ENCODE peak calls at places on chromosomes 7 and 10, in ten cellular contexts. One of them, this sample, is unnamed.

GRCh38 chr10:89373916-89374711 is 3.7 kb upstream of the IFIT1B start:
- DNase-seq in astrocyte of the spinal cord: peak
- DNase-seq in heart right ventricle: peak
- DNase-seq in activated T-cell treated with anti-CD3 and anti-CD28 coated beads for 1 hour: no peak
- DNase-seq in fibroblast of lung: peak
- DNase-seq in substantia nigra: peak
- DNase-seq in activated CD4-positive, alpha-beta T cell treated with anti-CD3 and anti-CD28 coated beads, Interleukin-2, amount 10 ng/mL, durations not matched to agents 7 days and 5 days: no peak
- DNase-seq in dermis blood vessel endothelial cell: peak
- DNase-seq in neuronal stem cell: no peak
- DNase-seq in HuH-7: peak
- DNase-seq in this sample: peak

GRCh38 chr7:41134242-41134872 is 568.5 kb downstream of the INHBA start:
- DNase-seq in astrocyte of the spinal cord: peak
- DNase-seq in neuronal stem cell: no peak
- DNase-seq in activated T-cell treated with anti-CD3 and anti-CD28 coated beads for 1 hour: no peak
- DNase-seq in fibroblast of lung: peak
- DNase-seq in activated CD4-positive, alpha-beta T cell treated with anti-CD3 and anti-CD28 coated beads, Interleukin-2, amount 10 ng/mL, durations not matched to agents 7 days and 5 days: no peak
- DNase-seq in HuH-7: no peak
- DNase-seq in substantia nigra: no peak
- DNase-seq in dermis blood vessel endothelial cell: no peak
- DNase-seq in heart right ventricle: no peak
- DNase-seq in this sample: no peak

GRCh38 chr7:134954197-134955082 is 31.9 kb upstream of the AGBL3 start:
- DNase-seq in neuronal stem cell: no peak
- DNase-seq in astrocyte of the spinal cord: peak
- DNase-seq in substantia nigra: no peak
- DNase-seq in dermis blood vessel endothelial cell: peak
- DNase-seq in HuH-7: peak
- DNase-seq in activated CD4-positive, alpha-beta T cell treated with anti-CD3 and anti-CD28 coated beads, Interleukin-2, amount 10 ng/mL, durations not matched to agents 7 days and 5 days: peak
- DNase-seq in heart right ventricle: no peak
- DNase-seq in fibroblast of lung: peak
- DNase-seq in activated T-cell treated with anti-CD3 and anti-CD28 coated beads for 1 hour: no peak
- DNase-seq in this sample: peak

GRCh38 chr7:102469351-102469971 is 4.7 kb downstream of the LRWD1 start:
- DNase-seq in neuronal stem cell: no peak
- DNase-seq in activated T-cell treated with anti-CD3 and anti-CD28 coated beads for 1 hour: no peak
- DNase-seq in dermis blood vessel endothelial cell: no peak
- DNase-seq in substantia nigra: peak
- DNase-seq in activated CD4-positive, alpha-beta T cell treated with anti-CD3 and anti-CD28 coated beads, Interleukin-2, amount 10 ng/mL, durations not matched to agents 7 days and 5 days: no peak
- DNase-seq in HuH-7: no peak
- DNase-seq in astrocyte of the spinal cord: no peak
- DNase-seq in heart right ventricle: no peak
- DNase-seq in fibroblast of lung: no peak
- DNase-seq in this sample: no peak

GRCh38 chr10:90916392-90917110 is 4.3 kb downstream of the ANKRD1 start:
- DNase-seq in astrocyte of the spinal cord: no peak
- DNase-seq in substantia nigra: no peak
- DNase-seq in activated CD4-positive, alpha-beta T cell treated with anti-CD3 and anti-CD28 coated beads, Interleukin-2, amount 10 ng/mL, durations not matched to agents 7 days and 5 days: no peak
- DNase-seq in dermis blood vessel endothelial cell: peak
- DNase-seq in HuH-7: no peak
- DNase-seq in fibroblast of lung: no peak
- DNase-seq in heart right ventricle: no peak
- DNase-seq in neuronal stem cell: no peak
- DNase-seq in activated T-cell treated with anti-CD3 and anti-CD28 coated beads for 1 hour: no peak
- DNase-seq in this sample: no peak

GRCh38 chr10:69819713-69820506 is 18.2 kb downstream of the COL13A1 start:
- DNase-seq in heart right ventricle: no peak
- DNase-seq in fibroblast of lung: peak
- DNase-seq in activated T-cell treated with anti-CD3 and anti-CD28 coated beads for 1 hour: no peak
- DNase-seq in dermis blood vessel endothelial cell: peak
- DNase-seq in substantia nigra: no peak
- DNase-seq in activated CD4-positive, alpha-beta T cell treated with anti-CD3 and anti-CD28 coated beads, Interleukin-2, amount 10 ng/mL, durations not matched to agents 7 days and 5 days: no peak
- DNase-seq in neuronal stem cell: no peak
- DNase-seq in astrocyte of the spinal cord: no peak
- DNase-seq in HuH-7: no peak
- DNase-seq in this sample: no peak

GRCh38 chr10:44913312-44914079 is 2.4 kb downstream of the TMEM72 start:
- DNase-seq in activated T-cell treated with anti-CD3 and anti-CD28 coated beads for 1 hour: peak
- DNase-seq in neuronal stem cell: no peak
- DNase-seq in fibroblast of lung: no peak
- DNase-seq in activated CD4-positive, alpha-beta T cell treated with anti-CD3 and anti-CD28 coated beads, Interleukin-2, amount 10 ng/mL, durations not matched to agents 7 days and 5 days: peak
- DNase-seq in HuH-7: no peak
- DNase-seq in substantia nigra: no peak
- DNase-seq in dermis blood vessel endothelial cell: no peak
- DNase-seq in heart right ventricle: no peak
- DNase-seq in astrocyte of the spinal cord: no peak
- DNase-seq in this sample: no peak

GRCh38 chr10:44935961-44936285 is 23.7 kb upstream of the RASSF4 start:
- DNase-seq in substantia nigra: no peak
- DNase-seq in heart right ventricle: no peak
- DNase-seq in neuronal stem cell: no peak
- DNase-seq in HuH-7: no peak
- DNase-seq in activated CD4-positive, alpha-beta T cell treated with anti-CD3 and anti-CD28 coated beads, Interleukin-2, amount 10 ng/mL, durations not matched to agents 7 days and 5 days: no peak
- DNase-seq in activated T-cell treated with anti-CD3 and anti-CD28 coated beads for 1 hour: no peak
- DNase-seq in astrocyte of the spinal cord: no peak
- DNase-seq in dermis blood vessel endothelial cell: no peak
- DNase-seq in fibroblast of lung: no peak
- DNase-seq in this sample: no peak

GRCh38 chr10:77084431-77085144 is 553.0 kb downstream of the KCNMA1 start:
- DNase-seq in activated CD4-positive, alpha-beta T cell treated with anti-CD3 and anti-CD28 coated beads, Interleukin-2, amount 10 ng/mL, durations not matched to agents 7 days and 5 days: no peak
- DNase-seq in dermis blood vessel endothelial cell: no peak
- DNase-seq in neuronal stem cell: no peak
- DNase-seq in activated T-cell treated with anti-CD3 and anti-CD28 coated beads for 1 hour: no peak
- DNase-seq in astrocyte of the spinal cord: no peak
- DNase-seq in fibroblast of lung: peak
- DNase-seq in substantia nigra: no peak
- DNase-seq in heart right ventricle: peak
- DNase-seq in HuH-7: no peak
- DNase-seq in this sample: no peak

GRCh38 chr7:23966941-23967340 is 256.9 kb downstream of the STK31 start:
- DNase-seq in HuH-7: no peak
- DNase-seq in substantia nigra: no peak
- DNase-seq in activated T-cell treated with anti-CD3 and anti-CD28 coated beads for 1 hour: no peak
- DNase-seq in astrocyte of the spinal cord: no peak
- DNase-seq in neuronal stem cell: no peak
- DNase-seq in fibroblast of lung: no peak
- DNase-seq in dermis blood vessel endothelial cell: no peak
- DNase-seq in heart right ventricle: no peak
- DNase-seq in activated CD4-positive, alpha-beta T cell treated with anti-CD3 and anti-CD28 coated beads, Interleukin-2, amount 10 ng/mL, durations not matched to agents 7 days and 5 days: no peak
- DNase-seq in this sample: no peak

GRCh38 chr7:19026888-19027287 is 90.5 kb downstream of the TWIST1 start:
- DNase-seq in fibroblast of lung: peak
- DNase-seq in dermis blood vessel endothelial cell: no peak
- DNase-seq in astrocyte of the spinal cord: peak
- DNase-seq in HuH-7: no peak
- DNase-seq in substantia nigra: no peak
- DNase-seq in activated T-cell treated with anti-CD3 and anti-CD28 coated beads for 1 hour: no peak
- DNase-seq in neuronal stem cell: no peak
- DNase-seq in activated CD4-positive, alpha-beta T cell treated with anti-CD3 and anti-CD28 coated beads, Interleukin-2, amount 10 ng/mL, durations not matched to agents 7 days and 5 days: no peak
- DNase-seq in heart right ventricle: no peak
- DNase-seq in this sample: no peak

GRCh38 chr7:151838861-151839381 is 38.0 kb downstream of the PRKAG2 start:
- DNase-seq in activated CD4-positive, alpha-beta T cell treated with anti-CD3 and anti-CD28 coated beads, Interleukin-2, amount 10 ng/mL, durations not matched to agents 7 days and 5 days: peak
- DNase-seq in heart right ventricle: peak
- DNase-seq in activated T-cell treated with anti-CD3 and anti-CD28 coated beads for 1 hour: no peak
- DNase-seq in neuronal stem cell: no peak
- DNase-seq in astrocyte of the spinal cord: no peak
- DNase-seq in substantia nigra: no peak
- DNase-seq in dermis blood vessel endothelial cell: no peak
- DNase-seq in HuH-7: no peak
- DNase-seq in fibroblast of lung: no peak
- DNase-seq in this sample: no peak

GRCh38 chr7:4270941-4271715 is 411.0 kb upstream of the FOXK1 start:
- DNase-seq in activated T-cell treated with anti-CD3 and anti-CD28 coated beads for 1 hour: no peak
- DNase-seq in activated CD4-positive, alpha-beta T cell treated with anti-CD3 and anti-CD28 coated beads, Interleukin-2, amount 10 ng/mL, durations not matched to agents 7 days and 5 days: no peak
- DNase-seq in fibroblast of lung: no peak
- DNase-seq in neuronal stem cell: no peak
- DNase-seq in astrocyte of the spinal cord: no peak
- DNase-seq in dermis blood vessel endothelial cell: no peak
- DNase-seq in heart right ventricle: no peak
- DNase-seq in HuH-7: no peak
- DNase-seq in substantia nigra: no peak
- DNase-seq in this sample: no peak

GRCh38 chr10:71752391-71753090 is 20.8 kb downstream of the VSIR start:
- DNase-seq in dermis blood vessel endothelial cell: no peak
- DNase-seq in activated T-cell treated with anti-CD3 and anti-CD28 coated beads for 1 hour: no peak
- DNase-seq in HuH-7: no peak
- DNase-seq in fibroblast of lung: no peak
- DNase-seq in activated CD4-positive, alpha-beta T cell treated with anti-CD3 and anti-CD28 coated beads, Interleukin-2, amount 10 ng/mL, durations not matched to agents 7 days and 5 days: no peak
- DNase-seq in substantia nigra: no peak
- DNase-seq in neuronal stem cell: no peak
- DNase-seq in heart right ventricle: no peak
- DNase-seq in astrocyte of the spinal cord: no peak
- DNase-seq in this sample: no peak

GRCh38 chr7:106793015-106793651 is 71.9 kb upstream of the PIK3CG start:
- DNase-seq in astrocyte of the spinal cord: peak
- DNase-seq in dermis blood vessel endothelial cell: peak
- DNase-seq in substantia nigra: no peak
- DNase-seq in HuH-7: peak
- DNase-seq in fibroblast of lung: peak
- DNase-seq in activated CD4-positive, alpha-beta T cell treated with anti-CD3 and anti-CD28 coated beads, Interleukin-2, amount 10 ng/mL, durations not matched to agents 7 days and 5 days: peak
- DNase-seq in neuronal stem cell: no peak
- DNase-seq in activated T-cell treated with anti-CD3 and anti-CD28 coated beads for 1 hour: peak
- DNase-seq in heart right ventricle: no peak
- DNase-seq in this sample: no peak

GRCh38 chr10:128125416-128125943 is 743 bp downstream of the MKI67 start:
- DNase-seq in dermis blood vessel endothelial cell: peak
- DNase-seq in HuH-7: no peak
- DNase-seq in activated T-cell treated with anti-CD3 and anti-CD28 coated beads for 1 hour: no peak
- DNase-seq in activated CD4-positive, alpha-beta T cell treated with anti-CD3 and anti-CD28 coated beads, Interleukin-2, amount 10 ng/mL, durations not matched to agents 7 days and 5 days: peak
- DNase-seq in neuronal stem cell: no peak
- DNase-seq in heart right ventricle: no peak
- DNase-seq in substantia nigra: no peak
- DNase-seq in fibroblast of lung: no peak
- DNase-seq in astrocyte of the spinal cord: peak
- DNase-seq in this sample: no peak

GRCh38 chr10:88424881-88425280 is 158.2 kb downstream of the RNLS start:
- DNase-seq in HuH-7: no peak
- DNase-seq in dermis blood vessel endothelial cell: no peak
- DNase-seq in activated T-cell treated with anti-CD3 and anti-CD28 coated beads for 1 hour: no peak
- DNase-seq in substantia nigra: no peak
- DNase-seq in activated CD4-positive, alpha-beta T cell treated with anti-CD3 and anti-CD28 coated beads, Interleukin-2, amount 10 ng/mL, durations not matched to agents 7 days and 5 days: no peak
- DNase-seq in heart right ventricle: no peak
- DNase-seq in fibroblast of lung: no peak
- DNase-seq in astrocyte of the spinal cord: no peak
- DNase-seq in neuronal stem cell: no peak
- DNase-seq in this sample: no peak

GRCh38 chr7:44463169-44463808 is 27.2 kb downstream of the NUDCD3 start:
- DNase-seq in neuronal stem cell: no peak
- DNase-seq in HuH-7: no peak
- DNase-seq in dermis blood vessel endothelial cell: peak
- DNase-seq in heart right ventricle: no peak
- DNase-seq in substantia nigra: no peak
- DNase-seq in activated CD4-positive, alpha-beta T cell treated with anti-CD3 and anti-CD28 coated beads, Interleukin-2, amount 10 ng/mL, durations not matched to agents 7 days and 5 days: no peak
- DNase-seq in astrocyte of the spinal cord: peak
- DNase-seq in fibroblast of lung: peak
- DNase-seq in activated T-cell treated with anti-CD3 and anti-CD28 coated beads for 1 hour: no peak
- DNase-seq in this sample: no peak

GRCh38 chr7:959271-959670 is 4.8 kb upstream of the ADAP1 start:
- DNase-seq in substantia nigra: no peak
- DNase-seq in HuH-7: no peak
- DNase-seq in heart right ventricle: no peak
- DNase-seq in fibroblast of lung: no peak
- DNase-seq in dermis blood vessel endothelial cell: no peak
- DNase-seq in activated T-cell treated with anti-CD3 and anti-CD28 coated beads for 1 hour: no peak
- DNase-seq in neuronal stem cell: no peak
- DNase-seq in astrocyte of the spinal cord: no peak
- DNase-seq in activated CD4-positive, alpha-beta T cell treated with anti-CD3 and anti-CD28 coated beads, Interleukin-2, amount 10 ng/mL, durations not matched to agents 7 days and 5 days: no peak
- DNase-seq in this sample: no peak

GRCh38 chr7:55271069-55271468 is 94.1 kb upstream of the LANCL2 start:
- DNase-seq in fibroblast of lung: peak
- DNase-seq in heart right ventricle: no peak
- DNase-seq in activated CD4-positive, alpha-beta T cell treated with anti-CD3 and anti-CD28 coated beads, Interleukin-2, amount 10 ng/mL, durations not matched to agents 7 days and 5 days: no peak
- DNase-seq in activated T-cell treated with anti-CD3 and anti-CD28 coated beads for 1 hour: no peak
- DNase-seq in substantia nigra: no peak
- DNase-seq in neuronal stem cell: no peak
- DNase-seq in HuH-7: peak
- DNase-seq in dermis blood vessel endothelial cell: peak
- DNase-seq in astrocyte of the spinal cord: peak
- DNase-seq in this sample: no peak

GRCh38 chr10:129740532-129741279 is 223.4 kb downstream of the EBF3 start:
- DNase-seq in dermis blood vessel endothelial cell: no peak
- DNase-seq in activated T-cell treated with anti-CD3 and anti-CD28 coated beads for 1 hour: no peak
- DNase-seq in fibroblast of lung: no peak
- DNase-seq in heart right ventricle: no peak
- DNase-seq in HuH-7: no peak
- DNase-seq in substantia nigra: no peak
- DNase-seq in astrocyte of the spinal cord: no peak
- DNase-seq in neuronal stem cell: no peak
- DNase-seq in activated CD4-positive, alpha-beta T cell treated with anti-CD3 and anti-CD28 coated beads, Interleukin-2, amount 10 ng/mL, durations not matched to agents 7 days and 5 days: no peak
- DNase-seq in this sample: no peak

GRCh38 chr7:16900212-16900768 is 18.5 kb upstream of the AGR3 start:
- DNase-seq in activated CD4-positive, alpha-beta T cell treated with anti-CD3 and anti-CD28 coated beads, Interleukin-2, amount 10 ng/mL, durations not matched to agents 7 days and 5 days: no peak
- DNase-seq in heart right ventricle: no peak
- DNase-seq in fibroblast of lung: no peak
- DNase-seq in dermis blood vessel endothelial cell: no peak
- DNase-seq in HuH-7: no peak
- DNase-seq in neuronal stem cell: no peak
- DNase-seq in substantia nigra: no peak
- DNase-seq in astrocyte of the spinal cord: no peak
- DNase-seq in activated T-cell treated with anti-CD3 and anti-CD28 coated beads for 1 hour: no peak
- DNase-seq in this sample: no peak

GRCh38 chr7:98420966-98421612 is 20.2 kb upstream of the BAIAP2L1 start:
- DNase-seq in dermis blood vessel endothelial cell: peak
- DNase-seq in substantia nigra: no peak
- DNase-seq in HuH-7: peak
- DNase-seq in fibroblast of lung: peak
- DNase-seq in neuronal stem cell: peak
- DNase-seq in activated CD4-positive, alpha-beta T cell treated with anti-CD3 and anti-CD28 coated beads, Interleukin-2, amount 10 ng/mL, durations not matched to agents 7 days and 5 days: peak
- DNase-seq in heart right ventricle: peak
- DNase-seq in activated T-cell treated with anti-CD3 and anti-CD28 coated beads for 1 hour: peak
- DNase-seq in astrocyte of the spinal cord: peak
- DNase-seq in this sample: no peak

GRCh38 chr10:24824124-24824523 is 100.4 kb upstream of the ARHGAP21 start:
- DNase-seq in dermis blood vessel endothelial cell: no peak
- DNase-seq in fibroblast of lung: no peak
- DNase-seq in activated T-cell treated with anti-CD3 and anti-CD28 coated beads for 1 hour: no peak
- DNase-seq in astrocyte of the spinal cord: no peak
- DNase-seq in substantia nigra: no peak
- DNase-seq in activated CD4-positive, alpha-beta T cell treated with anti-CD3 and anti-CD28 coated beads, Interleukin-2, amount 10 ng/mL, durations not matched to agents 7 days and 5 days: no peak
- DNase-seq in HuH-7: no peak
- DNase-seq in heart right ventricle: no peak
- DNase-seq in neuronal stem cell: no peak
- DNase-seq in this sample: no peak

GRCh38 chr7:45700556-45700955 is 126.4 kb downstream of the ADCY1 start:
- DNase-seq in substantia nigra: no peak
- DNase-seq in dermis blood vessel endothelial cell: no peak
- DNase-seq in heart right ventricle: no peak
- DNase-seq in astrocyte of the spinal cord: no peak
- DNase-seq in activated T-cell treated with anti-CD3 and anti-CD28 coated beads for 1 hour: no peak
- DNase-seq in activated CD4-positive, alpha-beta T cell treated with anti-CD3 and anti-CD28 coated beads, Interleukin-2, amount 10 ng/mL, durations not matched to agents 7 days and 5 days: no peak
- DNase-seq in neuronal stem cell: no peak
- DNase-seq in fibroblast of lung: no peak
- DNase-seq in HuH-7: no peak
- DNase-seq in this sample: no peak

GRCh38 chr7:156897673-156898072 is 4.7 kb upstream of the LMBR1 start:
- DNase-seq in astrocyte of the spinal cord: no peak
- DNase-seq in neuronal stem cell: no peak
- DNase-seq in heart right ventricle: no peak
- DNase-seq in substantia nigra: no peak
- DNase-seq in fibroblast of lung: no peak
- DNase-seq in dermis blood vessel endothelial cell: no peak
- DNase-seq in HuH-7: no peak
- DNase-seq in activated CD4-positive, alpha-beta T cell treated with anti-CD3 and anti-CD28 coated beads, Interleukin-2, amount 10 ng/mL, durations not matched to agents 7 days and 5 days: no peak
- DNase-seq in activated T-cell treated with anti-CD3 and anti-CD28 coated beads for 1 hour: no peak
- DNase-seq in this sample: no peak

GRCh38 chr10:35466661-35467060 is 130.4 kb downstream of the CCNY start:
- DNase-seq in fibroblast of lung: no peak
- DNase-seq in heart right ventricle: no peak
- DNase-seq in substantia nigra: no peak
- DNase-seq in neuronal stem cell: no peak
- DNase-seq in HuH-7: no peak
- DNase-seq in dermis blood vessel endothelial cell: no peak
- DNase-seq in activated T-cell treated with anti-CD3 and anti-CD28 coated beads for 1 hour: no peak
- DNase-seq in activated CD4-positive, alpha-beta T cell treated with anti-CD3 and anti-CD28 coated beads, Interleukin-2, amount 10 ng/mL, durations not matched to agents 7 days and 5 days: no peak
- DNase-seq in astrocyte of the spinal cord: no peak
- DNase-seq in this sample: no peak

GRCh38 chr7:29385214-29385613 is 178.4 kb upstream of the PRR15 start:
- DNase-seq in substantia nigra: no peak
- DNase-seq in neuronal stem cell: no peak
- DNase-seq in fibroblast of lung: no peak
- DNase-seq in heart right ventricle: no peak
- DNase-seq in astrocyte of the spinal cord: no peak
- DNase-seq in dermis blood vessel endothelial cell: no peak
- DNase-seq in HuH-7: no peak
- DNase-seq in activated T-cell treated with anti-CD3 and anti-CD28 coated beads for 1 hour: no peak
- DNase-seq in activated CD4-positive, alpha-beta T cell treated with anti-CD3 and anti-CD28 coated beads, Interleukin-2, amount 10 ng/mL, durations not matched to agents 7 days and 5 days: no peak
- DNase-seq in this sample: no peak

This sample was measured in foreskin melanocyte.